ENCODE peak calls at places on chromosomes 3 and 15, in seven cellular contexts. U is neural progenitor cell, G is MM.1S, T is hepatocyte, E is GM23338, S is GM23248, F is HCT116. Z is an unnamed sample.
A peak's percentile ranks its signal among the peaks of the same experiment; 100 is the strongest.

GRCh38 chr3:37925157-37925556 is 63.5 kb downstream of the CTDSPL start:
- DNase-seq in E (no peak), U (no peak), S (no peak), G (no peak), T (no peak), F (no peak), Z (no peak)

GRCh38 chr3:58231666-58232065 is 5.9 kb upstream of the ABHD6 start:
- DNase-seq in T (no peak), U (no peak), E (no peak), F (no peak), G (no peak), S (no peak), Z (no peak)

GRCh38 chr15:89335289-89336041 is 841 bp upstream of the POLG start:
- DNase-seq in U (peak; percentile 70), S (no peak), G (no peak), E (peak; percentile 71), F (no peak), T (peak; percentile 51), Z (no peak)

GRCh38 chr3:195559723-195560409 is 16.7 kb upstream of the PPP1R2 start:
- DNase-seq in S (peak; percentile 14), E (no peak), U (no peak), T (no peak), G (no peak), F (peak; percentile 39), Z (peak; percentile 78)

GRCh38 chr15:101651753-101652097 is 456 bp downstream of the TM2D3 start:
- DNase-seq in T (no peak), E (peak; percentile 59), F (no peak), U (no peak), G (peak; percentile 49), S (no peak), Z (peak; percentile 31)

GRCh38 chr3:156456771-156457224 is 98.1 kb downstream of the SSR3 start:
- DNase-seq in S (no peak), E (peak; percentile 63), U (peak; percentile 79), F (no peak), T (peak; percentile 83), G (no peak), Z (peak; percentile 34)

GRCh38 chr15:40855706-40856234 is 11.9 kb downstream of the SPINT1 start:
- DNase-seq in F (no peak), U (no peak), G (no peak), E (no peak), S (no peak), T (no peak), Z (no peak)

GRCh38 chr3:124916837-124917409 is 17.6 kb downstream of the MUC13 start:
- DNase-seq in T (no peak), U (no peak), F (no peak), S (no peak), E (no peak), G (no peak), Z (no peak)

GRCh38 chr3:157128771-157129671 is 30.9 kb downstream of the CCNL1 start:
- DNase-seq in S (peak; percentile 54), F (peak; percentile 22), G (no peak), U (peak; percentile 16), T (peak; percentile 26), E (peak; percentile 40), Z (peak; percentile 82)

GRCh38 chr3:172678068-172678467 is 32.8 kb downstream of the NCEH1 start:
- DNase-seq in T (no peak), S (no peak), U (no peak), G (no peak), E (no peak), F (no peak), Z (peak; percentile 37)

GRCh38 chr15:55230051-55230670 is 33.4 kb upstream of the RSL24D1 start:
- DNase-seq in T (no peak), S (peak; percentile 42), G (no peak), E (no peak), F (no peak), U (no peak), Z (no peak)

GRCh38 chr15:31145271-31145911 is 43.9 kb upstream of the TRPM1 start:
- DNase-seq in S (no peak), F (no peak), U (no peak), T (no peak), E (no peak), G (no peak), Z (peak; percentile 32)

GRCh38 chr15:64379216-64379960 is 1.9 kb downstream of the PCLAF start:
- DNase-seq in G (no peak), T (no peak), U (no peak), F (no peak), S (peak; percentile 31), E (no peak), Z (no peak)

GRCh38 chr3:111980716-111981456 is 2.1 kb downstream of the ABHD10 start:
- DNase-seq in T (no peak), G (no peak), E (no peak), U (no peak), S (no peak), F (no peak), Z (no peak)

GRCh38 chr15:88890495-88890894 is 4.8 kb downstream of the HAPLN3 start:
- DNase-seq in E (no peak), S (peak; percentile 40), T (no peak), G (no peak), U (no peak), F (no peak), Z (no peak)

GRCh38 chr3:139120336-139120971 is 75.8 kb upstream of the PRR23C start:
- DNase-seq in S (peak; percentile 95), U (no peak), G (no peak), F (peak; percentile 21), E (no peak), T (peak; percentile 45), Z (peak; percentile 28)

GRCh38 chr3:35296533-35296932 is 342.8 kb upstream of the ARPP21 start:
- DNase-seq in E (no peak), U (no peak), G (peak; percentile 84), T (no peak), F (no peak), S (no peak), Z (no peak)

GRCh38 chr3:149214702-149215101 is 6.9 kb downstream of the CP start:
- DNase-seq in T (peak; percentile 40), U (no peak), G (no peak), E (no peak), F (no peak), S (no peak), Z (no peak)

DNA sequence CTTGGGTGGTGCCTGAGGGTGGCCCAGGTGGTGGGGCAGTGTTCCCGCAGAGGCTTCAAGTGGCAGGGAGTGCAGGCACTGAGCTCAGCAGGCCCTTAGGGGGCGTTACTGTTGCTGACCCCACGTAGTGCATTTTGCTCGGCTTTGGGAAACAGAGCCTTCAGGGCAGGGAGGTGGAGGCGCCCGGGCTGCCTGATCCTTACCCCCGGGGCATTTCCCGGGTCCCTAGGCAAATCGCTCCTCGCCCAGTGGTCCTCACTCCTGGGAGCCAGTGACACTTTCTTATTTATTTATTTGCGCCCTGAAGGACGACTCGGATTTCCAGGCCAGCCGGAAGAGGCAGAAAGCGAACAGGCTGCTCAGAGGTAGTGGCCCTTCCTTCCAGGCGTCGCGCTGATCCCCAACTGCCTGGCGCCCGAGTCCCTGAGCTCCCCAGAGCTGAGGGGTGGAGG is 10.1 kb upstream of the FOXB1 start:
- DNase-seq in T (no peak), S (no peak), G (no peak), U (peak; percentile 77), E (peak; percentile 88), F (no peak), Z (no peak)
- TF ChIP-seq EZH2 in T (no peak), S (peak; percentile 13), G (no peak), U (no peak), E (no peak), F (no peak), Z (no peak)

DNA sequence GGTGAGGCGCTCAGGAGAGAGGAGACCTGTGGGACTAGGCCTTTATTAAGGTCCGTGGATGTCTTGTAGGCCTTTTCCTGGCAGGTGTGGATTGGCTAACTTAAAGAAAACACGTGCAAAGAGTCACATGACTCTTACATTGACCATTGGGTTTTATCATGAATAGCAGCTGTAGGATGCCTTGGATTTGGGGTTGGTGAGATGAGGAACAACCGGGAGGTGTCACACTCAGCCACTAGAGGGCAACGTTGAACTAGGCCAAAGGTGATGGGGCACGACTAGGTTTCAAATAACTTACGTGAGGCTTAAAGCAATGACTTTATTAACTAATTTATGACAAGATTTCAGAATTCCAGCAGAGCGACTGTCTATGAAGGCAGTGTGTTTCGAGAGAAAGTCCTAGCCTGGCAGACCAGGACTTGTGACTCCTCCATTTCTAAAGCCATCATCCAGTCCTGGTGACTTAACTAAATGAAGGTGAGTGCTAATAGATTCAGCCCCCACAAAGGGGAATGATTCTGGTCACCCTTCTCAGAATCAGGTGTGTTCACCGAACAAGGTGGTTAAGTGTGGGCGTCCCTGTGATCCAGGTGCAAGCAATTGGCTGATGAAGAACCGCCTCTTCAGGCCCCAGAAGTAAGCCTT is 345.6 kb downstream of the MCTP2 start:
- DNase-seq in E (peak; percentile 84), S (peak; percentile 39), T (peak; percentile 29), U (peak; percentile 65), F (peak; percentile 26), G (peak; percentile 51), Z (peak; percentile 25)
- TF ChIP-seq EZH2phosphoT487 in E (no peak), S (no peak), T (no peak), U (no peak), F (no peak), G (no peak), Z (no peak)

DNA sequence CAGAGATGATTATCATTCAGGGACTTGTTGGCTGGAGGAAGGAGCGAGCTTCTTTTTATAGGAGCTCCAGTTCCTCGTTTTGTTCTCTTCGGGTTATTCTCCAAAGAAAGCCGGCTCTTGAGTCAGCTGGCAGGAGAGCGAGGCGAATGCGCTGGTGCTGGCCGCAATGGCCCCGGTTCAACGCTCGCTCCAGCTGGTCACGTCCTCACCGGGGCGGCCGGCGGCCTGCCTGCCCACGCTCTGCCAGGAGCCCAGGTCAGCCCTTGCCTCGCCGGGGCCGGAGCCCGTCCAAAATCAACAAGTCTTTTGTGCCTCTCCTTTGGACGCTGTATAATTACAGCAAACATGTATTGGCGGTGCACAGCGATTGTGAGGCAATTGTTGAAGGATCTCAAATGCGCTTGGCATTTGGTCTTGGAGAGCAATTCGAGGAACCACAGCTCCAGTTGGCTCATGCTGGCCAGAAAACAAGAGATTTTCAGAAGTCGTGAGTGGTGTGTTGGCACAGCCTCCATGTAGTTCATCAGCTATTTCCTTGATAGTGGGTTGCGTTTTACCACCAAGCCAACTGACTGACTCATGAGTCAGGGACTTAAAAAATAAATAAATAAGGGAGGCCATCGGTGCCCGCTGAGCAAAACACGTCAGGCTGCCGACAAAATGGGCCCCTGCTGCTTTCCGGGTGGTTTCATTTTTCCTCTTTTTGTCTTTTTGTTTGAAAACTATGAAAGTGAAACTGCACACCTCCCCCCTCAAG is 288.5 kb downstream of the UACA start:
- DNase-seq in F (peak; percentile 82), U (no peak), G (no peak), T (no peak), S (peak; percentile 97), E (no peak), Z (peak; percentile 94)
- H3K4me3 ChIP-seq in F (peak overlapping the region; percentile 48), U (no peak overlapping the region), G (no peak overlapping the region), T (no peak overlapping the region), S (peak overlapping the region; percentile 47), E (no peak overlapping the region), Z (peak overlapping the region; percentile 55)

DNA sequence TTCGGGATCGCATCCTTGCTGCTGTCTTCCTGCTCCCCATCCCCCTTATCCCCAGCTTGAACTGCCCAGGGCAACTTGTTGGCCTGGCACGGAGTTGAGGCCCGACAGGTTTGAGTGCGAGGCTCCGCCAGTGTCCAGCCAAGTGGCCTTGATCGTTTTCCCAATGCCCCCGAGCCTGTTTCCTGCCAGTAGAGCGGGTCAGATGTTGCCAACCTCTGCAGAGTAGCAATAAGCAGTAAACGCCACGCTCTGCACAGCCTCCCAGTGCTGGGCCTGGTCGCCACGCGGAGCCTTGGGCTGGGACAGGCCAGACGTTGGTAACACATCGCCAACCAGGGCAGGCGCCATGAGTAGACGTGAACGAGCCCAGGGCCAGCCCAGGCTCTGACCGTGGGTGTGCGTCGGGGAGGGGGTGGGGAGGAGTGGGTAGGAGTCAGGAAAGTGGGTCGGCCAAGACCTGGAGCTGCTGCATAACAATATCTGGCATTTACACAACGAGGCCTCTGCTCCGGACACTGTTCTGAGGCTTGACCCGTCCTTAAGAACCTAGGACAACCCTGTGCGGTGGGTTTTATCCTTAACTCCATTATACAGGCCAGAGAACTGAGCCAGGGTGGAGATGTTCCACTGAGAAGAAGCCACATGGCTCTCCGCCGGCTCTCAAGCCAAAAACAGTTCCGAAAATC is 444 bp upstream of the ABHD14A start:
- DNase-seq in T (peak; percentile 49), F (no peak), E (no peak), S (peak; percentile 58), U (no peak), G (peak; percentile 21), Z (no peak)
- TF ChIP-seq EZH2 in T (no peak), F (no peak), E (no peak), S (no peak), U (no peak), G (no peak), Z (no peak)